ENCODE peak calls at places on chromosomes 4 and X, in five cellular contexts. L is CD8-positive, alpha-beta memory T cell; X is activated CD4-positive, alpha-beta T cell treated with anti-CD3 and anti-CD28 coated beads for 1 hour; K is T follicular helper cell; E is GM23248. P is an unnamed sample.

GRCh38 chr4:67207941-67208441 is 337.3 kb downstream of the CENPC start:
- DNase-seq in L (no peak), X (no peak), K (no peak), E (no peak), P (peak; percentile 35)

GRCh38 chrX:1434871-1435240 is 17.9 kb downstream of the ASMTL start:
- DNase-seq in L (no peak), X (no peak), K (no peak), E (no peak), P (no peak)

GRCh38 chr4:163544407-163545038 is 50.0 kb downstream of the TMA16 start:
- DNase-seq in L (peak; percentile 36), X (peak; percentile 45), K (peak; percentile 31), E (peak; percentile 75), P (peak; percentile 46)

GRCh38 chr4:87030124-87030523 is 95.3 kb downstream of the AFF1 start:
- DNase-seq in L (no peak), X (no peak), K (no peak), E (no peak), P (no peak)

GRCh38 chrX:926991-927390 is 285.5 kb downstream of the CRLF2 start:
- DNase-seq in L (no peak), X (no peak), K (no peak), E (no peak), P (no peak)

GRCh38 chr4:11496313-11496956 is 67.7 kb upstream of the HS3ST1 start:
- DNase-seq in L (no peak), X (no peak), K (no peak), E (no peak), P (peak; percentile 73)

GRCh38 chrX:139680356-139680755 is 27.6 kb downstream of the MCF2 start:
- DNase-seq in L (no peak), X (no peak), K (no peak), E (no peak), P (no peak)

GRCh38 chr4:125994024-125994423 is 679.3 kb downstream of the FAT4 start:
- DNase-seq in L (no peak), X (no peak), K (no peak), E (no peak), P (no peak)

GRCh38 chrX:35890699-35891098 is 28.8 kb upstream of the CFAP47 start:
- DNase-seq in L (no peak), X (no peak), K (no peak), E (peak; percentile 42), P (peak; percentile 27)

GRCh38 chr4:121728798-121729226 is 32.0 kb upstream of the ANXA5 start:
- DNase-seq in L (no peak), X (no peak), K (no peak), E (peak; percentile 86), P (peak; percentile 83)

GRCh38 chrX:40380649-40381488 is 199.9 kb upstream of the ATP6AP2 start:
- DNase-seq in L (no peak), X (no peak), K (no peak), E (no peak), P (no peak)

GRCh38 chr4:151322565-151322964 is 2.8 kb downstream of the SH3D19 start:
- DNase-seq in L (no peak), X (no peak), K (no peak), E (peak; percentile 50), P (no peak)

GRCh38 chrX:9644335-9644734 is 121.3 kb downstream of the GPR143 start:
- DNase-seq in L (peak; percentile 8), X (no peak), K (peak; percentile 8), E (no peak), P (no peak)

GRCh38 chrX:136856050-136856449 is 24.5 kb downstream of the RBMX start:
- DNase-seq in L (no peak), X (no peak), K (no peak), E (no peak), P (no peak)

GRCh38 chr4:86250616-86251015 is 109.2 kb downstream of the MAPK10 start:
- DNase-seq in L (no peak), X (no peak), K (no peak), E (no peak), P (no peak)

GRCh38 chrX:40064055-40064597 is 33.6 kb downstream of the BCOR start:
- DNase-seq in L (no peak), X (no peak), K (no peak), E (no peak), P (no peak)

GRCh38 chr4:87270144-87270543 is 49.7 kb upstream of the KLHL8 start:
- DNase-seq in L (no peak), X (no peak), K (no peak), E (peak; percentile 64), P (peak; percentile 52)

GRCh38 chr4:141713185-141713584 is 76.8 kb downstream of the IL15 start:
- DNase-seq in L (no peak), X (no peak), K (no peak), E (peak; percentile 3), P (peak; percentile 68)

GRCh38 chrX:44010626-44011025 is 37.4 kb upstream of the NDP start:
- DNase-seq in L (no peak), X (no peak), K (no peak), E (no peak), P (no peak)

GRCh38 chrX:57227691-57228090 is 58.8 kb upstream of the FAAH2 start:
- DNase-seq in L (no peak), X (no peak), K (no peak), E (no peak), P (no peak)

GRCh38 chr4:122636697-122637096 is 15.8 kb upstream of the IL21 start:
- DNase-seq in L (no peak), X (no peak), K (no peak), E (no peak), P (no peak)

GRCh38 chr4:117267317-117267716 is 181.9 kb upstream of the TRAM1L1 start:
- DNase-seq in L (no peak), X (no peak), K (no peak), E (no peak), P (no peak)

GRCh38 chr4:35943606-35944005 is 300.7 kb downstream of the ARAP2 start:
- DNase-seq in L (no peak), X (no peak), K (no peak), E (no peak), P (no peak)

GRCh38 chr4:8337083-8337482 is 67.5 kb downstream of the HTRA3 start:
- DNase-seq in L (no peak), X (no peak), K (no peak), E (no peak), P (no peak)

GRCh38 chr4:18291313-18291712 is 269.8 kb upstream of the LCORL start:
- DNase-seq in L (no peak), X (no peak), K (no peak), E (no peak), P (no peak)

GRCh38 chrX:154779261-154779660 is 16.6 kb downstream of the DKC1 start:
- DNase-seq in L (no peak), X (no peak), K (no peak), E (peak; percentile 85), P (peak; percentile 92)

GRCh38 chr4:94112644-94113043 is 95.0 kb upstream of the SMARCAD1 start:
- DNase-seq in L (no peak), X (no peak), K (no peak), E (no peak), P (no peak)

GRCh38 chr4:182828678-182829025 is 88.5 kb downstream of the DCTD start:
- DNase-seq in L (no peak), X (no peak), K (no peak), E (no peak), P (no peak)

P was measured in LHCN-M2.